ENCODE peak calls at places on chromosomes 4 and X, in four cellular contexts. One of them, this sample, is unnamed.

GRCh38 chrX:48787809-48788471 is 1.6 kb downstream of the GATA1 start:
- DNase-seq in tibial nerve: no peak
- DNase-seq in pancreas: no peak
- DNase-seq in left ventricle myocardium inferior: no peak
- DNase-seq in this sample: no peak

GRCh38 chr4:140236649-140237160 is 82.7 kb upstream of the MAML3 start:
- DNase-seq in tibial nerve: no peak
- DNase-seq in pancreas: no peak
- DNase-seq in left ventricle myocardium inferior: no peak
- DNase-seq in this sample: no peak

GRCh38 chr4:147370881-147371280 is 110.0 kb upstream of the EDNRA start:
- DNase-seq in tibial nerve: no peak
- DNase-seq in pancreas: no peak
- DNase-seq in left ventricle myocardium inferior: no peak
- DNase-seq in this sample: no peak

GRCh38 chr4:128737098-128737513 is 72.4 kb upstream of the JADE1 start:
- DNase-seq in tibial nerve: no peak
- DNase-seq in pancreas: peak
- DNase-seq in left ventricle myocardium inferior: peak
- DNase-seq in this sample: no peak

GRCh38 chrX:120213438-120214265 is 37.0 kb upstream of the ZBTB33 start:
- DNase-seq in tibial nerve: no peak
- DNase-seq in pancreas: no peak
- DNase-seq in left ventricle myocardium inferior: no peak
- DNase-seq in this sample: no peak

GRCh38 chr4:121873604-121874003 is 3.3 kb upstream of the BBS7 start:
- DNase-seq in tibial nerve: no peak
- DNase-seq in pancreas: no peak
- DNase-seq in left ventricle myocardium inferior: no peak
- DNase-seq in this sample: no peak

GRCh38 chrX:154310991-154311541 is 15.5 kb downstream of the TKTL1 start:
- DNase-seq in tibial nerve: no peak
- DNase-seq in pancreas: no peak
- DNase-seq in left ventricle myocardium inferior: no peak
- DNase-seq in this sample: no peak

GRCh38 chr4:110876866-110877265 is 254.0 kb upstream of the PITX2 start:
- DNase-seq in tibial nerve: no peak
- DNase-seq in pancreas: no peak
- DNase-seq in left ventricle myocardium inferior: no peak
- DNase-seq in this sample: no peak

GRCh38 chr4:100823066-100823992 is 305.5 kb upstream of the EMCN start:
- DNase-seq in tibial nerve: no peak
- DNase-seq in pancreas: no peak
- DNase-seq in left ventricle myocardium inferior: no peak
- DNase-seq in this sample: no peak

GRCh38 chr4:181566490-181566889 is 676.7 kb upstream of the TENM3 start:
- DNase-seq in tibial nerve: no peak
- DNase-seq in pancreas: no peak
- DNase-seq in left ventricle myocardium inferior: peak
- DNase-seq in this sample: no peak

GRCh38 chrX:35699642-35700041 is 98.5 kb upstream of the MAGEB16 start:
- DNase-seq in tibial nerve: no peak
- DNase-seq in pancreas: no peak
- DNase-seq in left ventricle myocardium inferior: no peak
- DNase-seq in this sample: no peak

GRCh38 chr4:140423106-140423505 is 4.3 kb downstream of the CLGN start:
- DNase-seq in tibial nerve: no peak
- DNase-seq in pancreas: no peak
- DNase-seq in left ventricle myocardium inferior: no peak
- DNase-seq in this sample: no peak

GRCh38 chr4:167290684-167291083 is 56.4 kb upstream of the SPOCK3 start:
- DNase-seq in tibial nerve: no peak
- DNase-seq in pancreas: no peak
- DNase-seq in left ventricle myocardium inferior: no peak
- DNase-seq in this sample: no peak

GRCh38 chr4:98658287-98659105 is at the start of gene TSPAN5:
- DNase-seq in tibial nerve: peak
- DNase-seq in pancreas: peak
- DNase-seq in left ventricle myocardium inferior: peak
- DNase-seq in this sample: peak

GRCh38 chrX:65673857-65674350 is 6.5 kb downstream of the MSN start:
- DNase-seq in tibial nerve: no peak
- DNase-seq in pancreas: no peak
- DNase-seq in left ventricle myocardium inferior: no peak
- DNase-seq in this sample: no peak

GRCh38 chr4:167897116-167897515 is 195.2 kb upstream of the ANXA10 start:
- DNase-seq in tibial nerve: no peak
- DNase-seq in pancreas: no peak
- DNase-seq in left ventricle myocardium inferior: no peak
- DNase-seq in this sample: no peak

GRCh38 chrX:149374751-149375150 is 130.4 kb downstream of the IDS start:
- DNase-seq in tibial nerve: no peak
- DNase-seq in pancreas: no peak
- DNase-seq in left ventricle myocardium inferior: no peak
- DNase-seq in this sample: no peak

GRCh38 chr4:38004062-38004461 is 43.9 kb downstream of the PTTG2 start:
- DNase-seq in tibial nerve: no peak
- DNase-seq in pancreas: no peak
- DNase-seq in left ventricle myocardium inferior: no peak
- DNase-seq in this sample: no peak

GRCh38 chr4:82084747-82085146 is 289.0 kb downstream of the HNRNPD start:
- DNase-seq in tibial nerve: no peak
- DNase-seq in pancreas: no peak
- DNase-seq in left ventricle myocardium inferior: no peak
- DNase-seq in this sample: no peak

GRCh38 chr4:184529283-184529682 is 54.9 kb upstream of the IRF2 start:
- DNase-seq in tibial nerve: no peak
- DNase-seq in pancreas: no peak
- DNase-seq in left ventricle myocardium inferior: no peak
- DNase-seq in this sample: no peak

GRCh38 chrX:101932249-101932570 is 383 bp upstream of the ZMAT1 start:
- DNase-seq in tibial nerve: no peak
- DNase-seq in pancreas: no peak
- DNase-seq in left ventricle myocardium inferior: no peak
- DNase-seq in this sample: no peak

GRCh38 chrX:79079477-79079876 is 65.0 kb upstream of the GPR174 start:
- DNase-seq in tibial nerve: no peak
- DNase-seq in pancreas: no peak
- DNase-seq in left ventricle myocardium inferior: no peak
- DNase-seq in this sample: no peak

GRCh38 chr4:27176400-27176799 is 315.8 kb downstream of the STIM2 start:
- DNase-seq in tibial nerve: no peak
- DNase-seq in pancreas: no peak
- DNase-seq in left ventricle myocardium inferior: no peak
- DNase-seq in this sample: no peak

DNA sequence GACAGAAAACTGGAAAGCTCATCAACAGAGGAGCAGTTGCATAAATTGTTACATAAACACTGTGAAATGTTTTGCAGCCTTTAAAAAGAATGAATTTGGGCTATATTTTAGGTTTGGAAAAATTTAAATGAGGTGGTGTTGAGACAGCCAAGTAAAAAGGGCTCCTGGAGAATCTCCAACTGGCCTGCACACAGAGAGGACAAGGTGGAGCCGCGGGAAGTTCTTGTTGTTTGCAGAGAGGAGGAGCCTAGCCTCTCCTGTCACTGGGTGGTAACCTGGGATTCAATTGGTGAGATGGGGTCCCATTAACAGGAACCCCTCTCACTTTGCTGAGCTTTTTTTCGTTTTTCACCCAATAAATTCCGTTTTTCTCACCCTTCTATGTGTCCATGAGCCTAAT is 13.4 kb downstream of the GIMD1 start:
- DNase-seq in tibial nerve: no peak
- DNase-seq in pancreas: no peak
- DNase-seq in left ventricle myocardium inferior: no peak
- DNase-seq in this sample: no peak
- TF ChIP-seq CTCF in tibial nerve: no peak
- TF ChIP-seq CTCF in pancreas: no peak
- TF ChIP-seq CTCF in left ventricle myocardium inferior: no peak
- TF ChIP-seq CTCF in this sample: no peak

GRCh38 chr4:76377922-76378321 is 43.0 kb downstream of the CCDC158 start:
- DNase-seq in tibial nerve: no peak
- DNase-seq in pancreas: no peak
- DNase-seq in left ventricle myocardium inferior: no peak
- DNase-seq in this sample: no peak
- TF ChIP-seq CTCF in tibial nerve: peak
- TF ChIP-seq CTCF in pancreas: peak
- TF ChIP-seq CTCF in left ventricle myocardium inferior: peak
- TF ChIP-seq CTCF in this sample: peak

GRCh38 chr4:8393593-8394038 is 46.9 kb downstream of the ACOX3 start:
- DNase-seq in tibial nerve: peak
- DNase-seq in pancreas: no peak
- DNase-seq in left ventricle myocardium inferior: peak
- DNase-seq in this sample: no peak
- TF ChIP-seq CTCF in tibial nerve: no peak
- TF ChIP-seq CTCF in pancreas: no peak
- TF ChIP-seq CTCF in left ventricle myocardium inferior: no peak
- TF ChIP-seq CTCF in this sample: peak

GRCh38 chrX:134782796-134783195 is 124.5 kb upstream of the PLAC1 start:
- DNase-seq in tibial nerve: no peak
- DNase-seq in pancreas: no peak
- DNase-seq in left ventricle myocardium inferior: no peak
- DNase-seq in this sample: no peak
- TF ChIP-seq CTCF in tibial nerve: peak
- TF ChIP-seq CTCF in pancreas: peak
- TF ChIP-seq CTCF in left ventricle myocardium inferior: peak
- TF ChIP-seq CTCF in this sample: peak

This sample was measured in osteocyte.